ENCODE peak calls at places on chromosomes 2 and 18, in eight cellular contexts. O, H, R, M, W, A, D and Z are unnamed samples.

GRCh38 chr2:33909945-33910344 is 310.8 kb upstream of the FAM98A start:
- DNase-seq in O (no peak), H (no peak), R (no peak), M (no peak), W (no peak), A (no peak), D (no peak), Z (no peak)

GRCh38 chr2:200756618-200757321 is 54.9 kb upstream of the BZW1 start:
- DNase-seq in O (no peak), H (peak), R (no peak), M (no peak), W (peak), A (no peak), D (no peak), Z (no peak)

GRCh38 chr2:42792583-42793313 is at the start of gene HAAO:
- DNase-seq in O (no peak), H (no peak), R (no peak), M (no peak), W (no peak), A (no peak), D (no peak), Z (no peak)

GRCh38 chr18:555705-556402 is 24.3 kb upstream of the CETN1 start:
- DNase-seq in O (no peak), H (no peak), R (no peak), M (no peak), W (no peak), A (no peak), D (no peak), Z (no peak)

GRCh38 chr18:48694295-48694694 is 155.5 kb downstream of the CTIF start:
- DNase-seq in O (no peak), H (no peak), R (no peak), M (no peak), W (no peak), A (no peak), D (no peak), Z (no peak)

GRCh38 chr2:241844066-241844728 is 14.5 kb downstream of the PDCD1 start:
- DNase-seq in O (no peak), H (no peak), R (no peak), M (peak), W (no peak), A (no peak), D (peak), Z (no peak)

GRCh38 chr2:166539340-166540162 is 45.5 kb upstream of the SCN7A start:
- DNase-seq in O (peak), H (peak), R (peak), M (no peak), W (peak), A (peak), D (no peak), Z (no peak)

GRCh38 chr18:37019157-37019571 is 190.2 kb downstream of the KIAA1328 start:
- DNase-seq in O (peak), H (peak), R (peak), M (no peak), W (peak), A (peak), D (no peak), Z (no peak)

GRCh38 chr2:98868548-98869271 is 67.3 kb downstream of the CRACDL start:
- DNase-seq in O (no peak), H (no peak), R (no peak), M (no peak), W (no peak), A (no peak), D (no peak), Z (no peak)

GRCh38 chr2:216588771-216589363 is 44.4 kb upstream of the IGFBP2 start:
- DNase-seq in O (no peak), H (no peak), R (no peak), M (no peak), W (no peak), A (no peak), D (no peak), Z (no peak)

GRCh38 chr18:79875531-79875919 is 75.9 kb downstream of the SLC66A2 start:
- DNase-seq in O (no peak), H (no peak), R (no peak), M (no peak), W (no peak), A (no peak), D (no peak), Z (no peak)

GRCh38 chr2:84924173-84925106 is 19.0 kb downstream of the TMSB10 start:
- DNase-seq in O (peak), H (peak), R (no peak), M (no peak), W (no peak), A (no peak), D (no peak), Z (no peak)

GRCh38 chr2:107412981-107413380 is 413.7 kb upstream of the RGPD4 start:
- DNase-seq in O (no peak), H (peak), R (no peak), M (no peak), W (no peak), A (no peak), D (no peak), Z (no peak)

GRCh38 chr18:70377317-70377799 is 88.5 kb downstream of the SOCS6 start:
- DNase-seq in O (no peak), H (no peak), R (no peak), M (no peak), W (no peak), A (no peak), D (no peak), Z (no peak)

GRCh38 chr2:187299122-187299906 is 148.7 kb downstream of the CALCRL start:
- DNase-seq in O (peak), H (peak), R (no peak), M (no peak), W (no peak), A (no peak), D (no peak), Z (no peak)

GRCh38 chr2:239233576-239233975 is 167.2 kb downstream of the HDAC4 start:
- DNase-seq in O (no peak), H (no peak), R (no peak), M (no peak), W (no peak), A (no peak), D (no peak), Z (no peak)

GRCh38 chr2:14675489-14675888 is 43.0 kb downstream of the LRATD1 start:
- DNase-seq in O (no peak), H (no peak), R (no peak), M (no peak), W (no peak), A (no peak), D (no peak), Z (no peak)

GRCh38 chr2:175253871-175254270 is 72.4 kb upstream of the ATP5MC3 start:
- DNase-seq in O (no peak), H (no peak), R (no peak), M (no peak), W (no peak), A (no peak), D (no peak), Z (no peak)

GRCh38 chr2:142872900-142873724 is 4.4 kb upstream of the KYNU start:
- DNase-seq in O (no peak), H (peak), R (no peak), M (no peak), W (peak), A (no peak), D (no peak), Z (no peak)

GRCh38 chr18:13222371-13223281 is 4.1 kb downstream of the LDLRAD4 start:
- DNase-seq in O (no peak), H (no peak), R (peak), M (no peak), W (no peak), A (peak), D (no peak), Z (no peak)

GRCh38 chr2:55595536-55595935 is 21.9 kb downstream of the PPP4R3B start:
- DNase-seq in O (no peak), H (no peak), R (no peak), M (no peak), W (no peak), A (no peak), D (no peak), Z (no peak)

GRCh38 chr2:190435031-190435677 is 27.0 kb downstream of the MFSD6 start:
- DNase-seq in O (no peak), H (no peak), R (no peak), M (no peak), W (no peak), A (no peak), D (no peak), Z (no peak)

GRCh38 chr18:79008356-79008940 is 28.8 kb downstream of the SALL3 start:
- DNase-seq in O (no peak), H (no peak), R (no peak), M (no peak), W (no peak), A (no peak), D (no peak), Z (no peak)

GRCh38 chr18:77749189-77749588 is 499.5 kb downstream of the GALR1 start:
- DNase-seq in O (peak), H (no peak), R (no peak), M (no peak), W (no peak), A (peak), D (no peak), Z (no peak)

GRCh38 chr2:11343626-11344341 is 652 bp downstream of the ROCK2 start:
- DNase-seq in O (peak), H (no peak), R (no peak), M (peak), W (no peak), A (peak), D (no peak), Z (no peak)

GRCh38 chr2:166057363-166058169 is 70.3 kb downstream of the SCN1A start:
- DNase-seq in O (peak), H (peak), R (peak), M (no peak), W (no peak), A (peak), D (no peak), Z (no peak)